ENCODE peak calls at places on chromosomes 2 and 18, in five cellular contexts. W is SK-N-SH; B is naive thymus-derived CD4-positive, alpha-beta T cell; P is neural progenitor cell; S is thoracic aorta. Z is an unnamed sample.

GRCh38 chr2:187640926-187641510 is 86.8 kb upstream of the TFPI start:
- DNase-seq in W (no peak), B (no peak), P (no peak), S (no peak), Z (no peak)

GRCh38 chr18:574456-575228 is 5.5 kb upstream of the CETN1 start:
- DNase-seq in W (no peak), B (no peak), P (peak; percentile 38), S (no peak), Z (no peak)

GRCh38 chr2:38443021-38443541 is 66.0 kb upstream of the ATL2 start:
- DNase-seq in W (no peak), B (no peak), P (peak; percentile 34), S (no peak), Z (no peak)

GRCh38 chr2:230552181-230552580 is 136.2 kb downstream of the SP100 start:
- DNase-seq in W (no peak), B (no peak), P (no peak), S (no peak), Z (no peak)

GRCh38 chr2:165161510-165161909 is 42.3 kb downstream of the SCN3A start:
- DNase-seq in W (no peak), B (no peak), P (no peak), S (no peak), Z (no peak)

GRCh38 chr2:142989276-142990204 is 112.1 kb downstream of the KYNU start:
- DNase-seq in W (no peak), B (no peak), P (peak; percentile 39), S (no peak), Z (no peak)

GRCh38 chr18:36331541-36331971 is 34.0 kb downstream of the FHOD3 start:
- DNase-seq in W (no peak), B (no peak), P (no peak), S (no peak), Z (no peak)

GRCh38 chr2:106192752-106193490 is 1.2 kb downstream of the UXS1 start:
- DNase-seq in W (peak; percentile 49), B (no peak), P (peak; percentile 44), S (no peak), Z (peak; percentile 29)

GRCh38 chr2:66440692-66441091 is 5.8 kb downstream of the MEIS1 start:
- DNase-seq in W (no peak), B (no peak), P (peak; percentile 74), S (no peak), Z (no peak)

DNA sequence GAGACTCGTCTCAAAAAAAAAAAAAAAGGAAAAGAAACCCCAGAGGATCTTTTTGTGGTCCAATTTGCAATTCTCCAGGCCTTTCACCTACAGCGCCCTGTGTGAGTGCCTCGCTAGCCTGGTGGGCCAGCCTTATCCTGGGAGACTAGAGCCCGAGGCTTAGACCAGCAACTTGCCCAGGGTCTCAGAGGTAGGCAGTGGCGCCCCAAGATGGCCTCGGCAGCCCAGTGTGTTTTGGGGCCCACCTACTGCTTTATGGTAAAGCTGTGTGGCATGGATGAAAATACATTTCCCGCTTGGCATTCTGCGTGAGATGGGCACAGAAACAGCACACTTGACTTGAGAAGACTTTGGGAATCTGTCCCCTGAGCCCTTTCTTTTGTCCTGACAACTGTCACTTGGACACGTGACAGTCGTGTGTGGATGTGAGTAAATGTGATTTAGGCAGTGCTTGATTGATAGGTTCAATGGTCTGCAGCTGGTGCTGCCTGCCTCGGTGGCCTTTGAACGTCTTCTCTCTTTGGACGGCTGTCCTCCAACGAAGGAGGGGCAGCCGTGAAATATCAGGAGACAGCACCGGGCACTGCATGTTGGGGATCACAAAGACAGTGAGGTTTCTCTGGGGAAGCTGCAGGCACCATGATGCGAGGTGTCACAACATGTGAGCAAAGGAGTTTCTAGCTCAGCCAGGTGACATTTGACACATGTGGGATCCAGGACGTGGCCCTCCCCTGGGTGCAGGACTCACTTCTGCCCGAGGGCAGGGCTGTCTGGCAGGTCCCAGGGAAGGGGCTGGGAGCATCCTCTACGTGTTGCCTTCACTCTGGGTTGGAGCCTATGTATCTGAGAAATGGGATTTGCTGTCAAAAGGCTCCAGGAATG is 209.5 kb upstream of the TWIST2 start:
- DNase-seq in W (no peak), B (no peak), P (no peak), S (no peak), Z (no peak)
- H3K27me3 ChIP-seq in W (no peaks in the 10 kb centered on the region), B (no peaks in the 10 kb centered on the region), P (no peaks in the 10 kb centered on the region), S (no peaks in the 10 kb centered on the region), Z (no peaks in the 10 kb centered on the region)

DNA sequence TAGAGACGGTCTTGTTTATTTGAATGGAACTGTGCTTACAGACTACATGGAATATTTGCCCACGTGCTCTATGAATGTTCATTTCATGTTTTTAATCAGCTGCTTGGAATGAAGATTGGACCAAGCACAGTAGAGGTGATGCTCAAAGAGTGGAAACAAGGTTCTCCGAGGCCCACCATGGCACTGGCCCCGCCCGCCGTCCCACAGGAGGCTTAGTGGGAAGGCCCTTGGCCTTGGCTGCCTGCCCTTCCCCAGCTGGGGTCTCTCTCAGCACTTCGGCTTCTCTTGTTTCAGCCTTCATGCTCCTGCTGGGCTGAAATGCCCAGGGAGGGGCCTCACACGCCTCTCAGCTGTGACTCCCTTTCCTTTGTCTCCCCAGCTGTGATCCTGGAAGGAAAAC is 833.1 kb downstream of the GALR1 start:
- DNase-seq in W (no peak), B (no peak), P (no peak), S (no peak), Z (no peak)
- H3K9me3 ChIP-seq in W (no peaks in the 10 kb centered on the region), B (no peaks in the 10 kb centered on the region), P (no peaks in the 10 kb centered on the region), S (no peaks in the 10 kb centered on the region), Z (no peaks in the 10 kb centered on the region)

DNA sequence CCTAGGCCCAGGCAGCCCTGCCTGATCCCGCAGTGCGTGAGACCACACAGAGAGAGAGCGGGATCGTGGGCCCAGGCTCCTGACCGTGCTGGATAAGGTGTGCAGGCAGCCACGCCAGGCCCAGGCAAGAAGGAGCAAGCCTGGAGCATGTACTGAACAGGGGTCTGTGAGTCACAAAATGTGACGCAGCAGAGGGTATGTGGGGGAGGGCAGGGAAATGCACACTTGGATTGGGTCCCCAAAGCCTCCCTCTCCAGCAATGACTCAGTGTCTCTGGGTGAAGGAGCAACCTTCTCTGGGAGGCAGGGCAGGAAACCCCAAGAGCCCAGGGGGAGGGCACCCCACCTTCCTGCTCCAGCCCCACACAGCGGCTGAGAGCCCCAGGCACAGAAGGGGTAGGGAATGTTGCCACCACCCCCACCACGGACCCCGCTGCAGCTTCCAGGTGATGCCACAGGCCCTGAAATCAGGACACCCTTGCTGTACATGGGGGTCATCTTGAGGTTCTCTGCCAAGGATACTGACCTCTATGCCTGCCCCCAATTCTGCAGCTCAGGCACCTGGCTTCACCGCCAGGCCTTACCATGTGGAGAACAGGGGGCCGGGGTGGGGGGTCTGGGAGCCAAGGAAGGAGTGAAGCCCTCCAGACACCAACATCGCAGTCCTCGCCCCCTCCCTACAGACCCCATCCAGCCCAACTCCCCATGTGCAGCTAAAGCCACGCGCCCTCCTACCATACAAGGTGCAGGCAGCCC is 1.3 kb upstream of the GPC1 start:
- DNase-seq in W (no peak), B (no peak), P (no peak), S (peak; percentile 51), Z (peak; percentile 22)
- H3K27me3 ChIP-seq in W (no peaks in the 10 kb centered on the region), B (peaks cover 12% of the 10 kb centered on the region), P (peaks cover 17% of the 10 kb centered on the region), S (no peaks in the 10 kb centered on the region), Z (peaks cover 30% of the 10 kb centered on the region)

GRCh38 chr18:14927701-14928100 is 179.7 kb downstream of the ANKRD30B start:
- DNase-seq in W (no peak), B (no peak), P (no peak), S (no peak), Z (no peak)
- H3K9me3 ChIP-seq in W (no peaks in the 10 kb centered on the region), B (no peaks in the 10 kb centered on the region), P (peaks cover 6% of the 10 kb centered on the region), S (no peaks in the 10 kb centered on the region), Z (no peaks in the 10 kb centered on the region)

Z was measured in heart right ventricle.